ENCODE peak calls at places on chromosomes 3 and 15, in six cellular contexts. E, Y, T, H, J and N are unnamed samples. For H3K4me1, the result is how much of the 10 kb centered on the place peaks cover.

GRCh38 chr3:155743616-155744015 is 1.3 kb downstream of the PLCH1 start:
- DNase-seq in E (no peak), Y (no peak), T (no peak), H (no peak), J (no peak), N (no peak)

GRCh38 chr15:78001656-78002055 is 75.9 kb downstream of the TBC1D2B start:
- DNase-seq in E (no peak), Y (no peak), T (no peak), H (peak), J (no peak), N (no peak)

GRCh38 chr3:173238091-173238490 is 97.1 kb upstream of the SPATA16 start:
- DNase-seq in E (no peak), Y (no peak), T (no peak), H (no peak), J (no peak), N (no peak)

GRCh38 chr3:174440350-174440716 is 418.8 kb upstream of the NAALADL2 start:
- DNase-seq in E (peak), Y (no peak), T (no peak), H (peak), J (peak), N (no peak)

GRCh38 chr3:134038071-134038491 is 8.4 kb upstream of the SLCO2A1 start:
- DNase-seq in E (no peak), Y (no peak), T (no peak), H (no peak), J (no peak), N (no peak)

GRCh38 chr3:105284876-105285275 is 81.8 kb upstream of the ALCAM start:
- DNase-seq in E (no peak), Y (no peak), T (no peak), H (no peak), J (peak), N (no peak)

GRCh38 chr3:195893121-195893449 is 15.3 kb downstream of the TNK2 start:
- DNase-seq in E (no peak), Y (no peak), T (no peak), H (peak), J (no peak), N (no peak)

GRCh38 chr3:30511524-30512278 is 94.7 kb upstream of the TGFBR2 start:
- DNase-seq in E (peak), Y (no peak), T (no peak), H (no peak), J (peak), N (no peak)

GRCh38 chr15:90033448-90033847 is 32.3 kb downstream of the ZNF710 start:
- DNase-seq in E (no peak), Y (no peak), T (no peak), H (peak), J (no peak), N (peak)

GRCh38 chr3:37944243-37944955 is 46.2 kb upstream of the VILL start:
- DNase-seq in E (no peak), Y (peak), T (no peak), H (no peak), J (no peak), N (no peak)

GRCh38 chr3:172614340-172615274 is 91.4 kb upstream of the TNFSF10 start:
- DNase-seq in E (no peak), Y (peak), T (no peak), H (no peak), J (no peak), N (no peak)

GRCh38 chr3:48635222-48636021 is at the start of gene SLC26A6:
- DNase-seq in E (peak), Y (peak), T (peak), H (peak), J (peak), N (peak)

GRCh38 chr3:112389961-112390360 is 57.0 kb downstream of the CD200 start:
- DNase-seq in E (no peak), Y (no peak), T (no peak), H (no peak), J (peak), N (no peak)

GRCh38 chr3:9279959-9280358 is 30.5 kb upstream of the SRGAP3 start:
- DNase-seq in E (no peak), Y (no peak), T (no peak), H (no peak), J (peak), N (no peak)

GRCh38 chr3:170866499-170866898 is 3.5 kb downstream of the RPL22L1 start:
- DNase-seq in E (no peak), Y (no peak), T (no peak), H (no peak), J (no peak), N (no peak)

GRCh38 chr3:48034000-48034516 is 17.8 kb upstream of the MAP4 start:
- DNase-seq in E (no peak), Y (no peak), T (no peak), H (no peak), J (peak), N (no peak)

GRCh38 chr15:78149805-78150751 is 916 bp downstream of the IDH3A start:
- DNase-seq in E (no peak), Y (no peak), T (no peak), H (no peak), J (no peak), N (no peak)

GRCh38 chr3:61876797-61877196 is 315.4 kb downstream of the PTPRG start:
- DNase-seq in E (no peak), Y (no peak), T (no peak), H (no peak), J (peak), N (no peak)

GRCh38 chr3:120093923-120094775 is at the start of gene GSK3B:
- DNase-seq in E (no peak), Y (no peak), T (peak), H (peak), J (no peak), N (peak)

GRCh38 chr3:152071924-152072323 is 196.8 kb upstream of the MBNL1 start:
- DNase-seq in E (no peak), Y (no peak), T (no peak), H (no peak), J (peak), N (no peak)

GRCh38 chr15:69086427-69087205 is 72.1 kb downstream of the NOX5 start:
- DNase-seq in E (no peak), Y (no peak), T (no peak), H (no peak), J (no peak), N (no peak)

GRCh38 chr3:124786491-124787241 is 56.4 kb downstream of the UMPS start:
- DNase-seq in E (no peak), Y (no peak), T (no peak), H (no peak), J (peak), N (no peak)
- H3K4me1 ChIP-seq in E (half or more), Y (under half), T (under half), H (under half), J (under half), N (half or more)

GRCh38 chr15:66653852-66654251 is 48.2 kb upstream of the SMAD6 start:
- DNase-seq in E (no peak), Y (no peak), T (no peak), H (no peak), J (no peak), N (no peak)
- TF ChIP-seq POLR2A in E (no peak), Y (no peak), T (no peak), H (no peak), J (no peak), N (no peak)

GRCh38 chr3:193842832-193843446 is 249.9 kb downstream of the OPA1 start:
- DNase-seq in E (no peak), Y (no peak), T (no peak), H (no peak), J (no peak), N (no peak)

GRCh38 chr3:193845144-193845543 is 252.1 kb downstream of the OPA1 start:
- DNase-seq in E (no peak), Y (no peak), T (no peak), H (no peak), J (no peak), N (no peak)

GRCh38 chr3:193842029-193842782 is 249.2 kb downstream of the OPA1 start:
- DNase-seq in E (no peak), Y (no peak), T (peak), H (no peak), J (no peak), N (no peak)

GRCh38 chr3:193844472-193844871 is 251.5 kb downstream of the OPA1 start:
- DNase-seq in E (no peak), Y (no peak), T (no peak), H (no peak), J (no peak), N (no peak)

GRCh38 chr3:193843447-193844301 is 250.7 kb downstream of the OPA1 start:
- DNase-seq in E (no peak), Y (no peak), T (peak), H (no peak), J (no peak), N (no peak)
- H3K4me1 ChIP-seq in E (under half), Y (under half), T (under half), H (under half), J (under half), N (under half)

DNA sequence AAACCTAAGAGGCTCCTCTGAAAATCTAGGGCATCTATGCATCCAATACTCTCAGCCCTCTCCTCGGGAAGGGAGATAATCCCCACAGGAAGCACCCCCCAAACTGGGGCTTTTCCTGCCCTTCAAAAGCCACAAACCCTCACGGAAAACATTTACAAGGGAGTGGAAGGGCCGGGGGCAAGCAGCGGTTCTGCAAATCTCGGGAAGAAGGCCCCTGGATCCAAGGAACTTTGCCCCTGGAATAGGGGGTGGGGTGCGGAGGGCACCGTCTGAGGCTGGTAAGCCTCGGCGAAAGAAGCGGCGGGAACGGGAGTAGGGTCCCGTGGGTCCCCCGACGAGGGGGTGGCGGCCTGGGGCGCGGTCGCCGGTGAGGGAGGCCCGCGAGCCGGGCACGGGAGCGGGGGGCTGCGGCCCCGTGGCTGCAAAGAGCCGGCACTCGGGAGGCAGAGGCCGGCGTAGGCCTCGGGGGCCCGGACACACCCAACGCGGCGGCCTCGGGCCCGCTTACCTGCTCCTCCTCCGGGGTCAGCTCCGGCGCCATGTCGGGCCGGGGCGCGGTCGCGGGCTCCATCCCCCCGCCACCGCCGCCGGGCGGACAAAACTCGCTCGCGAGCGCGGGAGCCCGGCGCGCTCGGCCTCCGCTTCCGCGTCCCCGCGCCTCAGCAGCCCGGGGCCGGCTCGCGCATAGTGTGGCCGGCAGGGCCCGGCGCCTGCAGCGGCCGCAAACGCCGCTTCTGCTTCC is 738 bp downstream of the PTPN9 start:
- DNase-seq in E (no peak), Y (no peak), T (peak), H (no peak), J (no peak), N (peak)
- TF ChIP-seq POLR2A in E (no peak), Y (no peak), T (no peak), H (no peak), J (no peak), N (no peak)

DNA sequence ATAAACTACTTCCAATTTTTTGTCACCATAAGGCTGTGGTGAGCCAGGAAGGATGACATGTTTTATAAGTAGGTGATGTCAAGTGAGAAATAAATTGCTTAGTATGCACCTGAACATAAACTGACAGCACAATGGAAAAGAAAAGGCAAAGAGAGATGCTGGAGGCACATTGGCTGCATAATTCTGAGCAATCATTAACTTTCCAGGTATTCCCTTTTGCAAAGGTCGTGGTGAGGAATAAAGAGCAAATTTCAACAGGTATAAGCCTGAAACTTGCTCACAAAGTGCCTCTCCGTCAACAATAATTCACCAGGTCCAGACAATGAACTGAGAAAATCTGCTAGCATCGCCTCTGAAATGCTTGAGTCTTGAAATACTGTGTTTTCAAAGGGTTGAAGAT is 48.2 kb downstream of the ITGB5 start:
- DNase-seq in E (no peak), Y (no peak), T (no peak), H (no peak), J (no peak), N (no peak)
- H3K4me1 ChIP-seq in E (under half), Y (half or more), T (half or more), H (under half), J (under half), N (half or more)

GRCh38 chr3:99817047-99817436 is 620 bp upstream of the CMSS1 start:
- DNase-seq in E (no peak), Y (no peak), T (no peak), H (peak), J (no peak), N (no peak)

GRCh38 chr3:99818818-99819217 is 1.2 kb downstream of the CMSS1 start:
- DNase-seq in E (no peak), Y (no peak), T (no peak), H (no peak), J (no peak), N (no peak)

GRCh38 chr3:99817437-99818240 is at the start of gene CMSS1:
- DNase-seq in E (peak), Y (peak), T (peak), H (peak), J (peak), N (peak)
- TF ChIP-seq POLR2A in E (no peak), Y (peak), T (no peak), H (peak), J (peak), N (no peak)

GRCh38 chr3:194181612-194182011 is 45.7 kb downstream of the HES1 start:
- DNase-seq in E (no peak), Y (no peak), T (no peak), H (no peak), J (no peak), N (no peak)
- H3K4me1 ChIP-seq in E (under half), Y (under half), T (under half), H (under half), J (under half), N (under half)